ENCODE peak calls at places on chromosomes 11 and 22, in seven cellular contexts. One of them, this sample, is unnamed.

GRCh38 chr11:1889941-1890855 is 1.5 kb downstream of the PRR33 start:
- DNase-seq in cardiac muscle cell: no peak
- DNase-seq in neural crest cell: no peak
- DNase-seq in non-pigmented ciliary epithelial cell: no peak
- DNase-seq in NCI-H2107: no peak
- DNase-seq in Right ventricle myocardium superior: no peak
- DNase-seq in HT1080: no peak
- DNase-seq in this sample: no peak

GRCh38 chr11:94719864-94720263 is 48.3 kb upstream of the AMOTL1 start:
- DNase-seq in cardiac muscle cell: no peak
- DNase-seq in neural crest cell: no peak
- DNase-seq in non-pigmented ciliary epithelial cell: no peak
- DNase-seq in NCI-H2107: no peak
- DNase-seq in Right ventricle myocardium superior: no peak
- DNase-seq in HT1080: no peak
- DNase-seq in this sample: no peak

GRCh38 chr11:113587318-113587739 is 112.1 kb upstream of the DRD2 start:
- DNase-seq in cardiac muscle cell: no peak
- DNase-seq in neural crest cell: no peak
- DNase-seq in non-pigmented ciliary epithelial cell: no peak
- DNase-seq in NCI-H2107: no peak
- DNase-seq in Right ventricle myocardium superior: no peak
- DNase-seq in HT1080: peak; percentile 81
- DNase-seq in this sample: no peak

GRCh38 chr11:128610765-128611617 is 23.6 kb upstream of the ETS1 start:
- DNase-seq in cardiac muscle cell: no peak
- DNase-seq in neural crest cell: no peak
- DNase-seq in non-pigmented ciliary epithelial cell: no peak
- DNase-seq in NCI-H2107: no peak
- DNase-seq in Right ventricle myocardium superior: no peak
- DNase-seq in HT1080: no peak
- DNase-seq in this sample: no peak

GRCh38 chr11:952406-953385 is 27.0 kb downstream of the AP2A2 start:
- DNase-seq in cardiac muscle cell: peak; percentile 38
- DNase-seq in neural crest cell: no peak
- DNase-seq in non-pigmented ciliary epithelial cell: no peak
- DNase-seq in NCI-H2107: no peak
- DNase-seq in Right ventricle myocardium superior: no peak
- DNase-seq in HT1080: no peak
- DNase-seq in this sample: no peak

GRCh38 chr11:60482361-60482760 is 10.2 kb upstream of the MS4A12 start:
- DNase-seq in cardiac muscle cell: no peak
- DNase-seq in neural crest cell: no peak
- DNase-seq in non-pigmented ciliary epithelial cell: no peak
- DNase-seq in NCI-H2107: no peak
- DNase-seq in Right ventricle myocardium superior: no peak
- DNase-seq in HT1080: no peak
- DNase-seq in this sample: no peak

GRCh38 chr22:35301370-35301874 is 1.7 kb downstream of the TOM1 start:
- DNase-seq in cardiac muscle cell: no peak
- DNase-seq in neural crest cell: no peak
- DNase-seq in non-pigmented ciliary epithelial cell: peak; percentile 89
- DNase-seq in NCI-H2107: no peak
- DNase-seq in Right ventricle myocardium superior: peak; percentile 51
- DNase-seq in HT1080: peak; percentile 54
- DNase-seq in this sample: no peak

GRCh38 chr11:2775626-2776350 is 76.0 kb upstream of the KCNQ1OT1 start:
- DNase-seq in cardiac muscle cell: no peak
- DNase-seq in neural crest cell: peak; percentile 1
- DNase-seq in non-pigmented ciliary epithelial cell: no peak
- DNase-seq in NCI-H2107: no peak
- DNase-seq in Right ventricle myocardium superior: peak; percentile 26
- DNase-seq in HT1080: no peak
- DNase-seq in this sample: no peak

GRCh38 chr11:72627594-72628281 is 46.5 kb downstream of the PDE2A start:
- DNase-seq in cardiac muscle cell: no peak
- DNase-seq in neural crest cell: no peak
- DNase-seq in non-pigmented ciliary epithelial cell: no peak
- DNase-seq in NCI-H2107: no peak
- DNase-seq in Right ventricle myocardium superior: peak; percentile 66
- DNase-seq in HT1080: no peak
- DNase-seq in this sample: no peak

GRCh38 chr11:129146196-129146595 is 45.9 kb downstream of the ARHGAP32 start:
- DNase-seq in cardiac muscle cell: no peak
- DNase-seq in neural crest cell: no peak
- DNase-seq in non-pigmented ciliary epithelial cell: no peak
- DNase-seq in NCI-H2107: no peak
- DNase-seq in Right ventricle myocardium superior: no peak
- DNase-seq in HT1080: no peak
- DNase-seq in this sample: no peak

GRCh38 chr11:64223001-64223651 is 2.9 kb downstream of the TRPT1 start:
- DNase-seq in cardiac muscle cell: no peak
- DNase-seq in neural crest cell: no peak
- DNase-seq in non-pigmented ciliary epithelial cell: no peak
- DNase-seq in NCI-H2107: no peak
- DNase-seq in Right ventricle myocardium superior: no peak
- DNase-seq in HT1080: no peak
- DNase-seq in this sample: no peak

GRCh38 chr11:6818967-6819366 is 19.5 kb upstream of the OR6A2 start:
- DNase-seq in cardiac muscle cell: no peak
- DNase-seq in neural crest cell: no peak
- DNase-seq in non-pigmented ciliary epithelial cell: no peak
- DNase-seq in NCI-H2107: no peak
- DNase-seq in Right ventricle myocardium superior: no peak
- DNase-seq in HT1080: no peak
- DNase-seq in this sample: no peak

GRCh38 chr11:67732045-67732787 is 57.8 kb upstream of the ALDH3B2 start:
- DNase-seq in cardiac muscle cell: peak; percentile 46
- DNase-seq in neural crest cell: no peak
- DNase-seq in non-pigmented ciliary epithelial cell: no peak
- DNase-seq in NCI-H2107: no peak
- DNase-seq in Right ventricle myocardium superior: no peak
- DNase-seq in HT1080: peak; percentile 6
- DNase-seq in this sample: peak; percentile 74

GRCh38 chr22:40396882-40397281 is 26.5 kb downstream of the SGSM3 start:
- DNase-seq in cardiac muscle cell: no peak
- DNase-seq in neural crest cell: no peak
- DNase-seq in non-pigmented ciliary epithelial cell: peak; percentile 48
- DNase-seq in NCI-H2107: no peak
- DNase-seq in Right ventricle myocardium superior: no peak
- DNase-seq in HT1080: peak; percentile 70
- DNase-seq in this sample: peak; percentile 68

GRCh38 chr11:46390331-46391171 is 1.0 kb downstream of the CHRM4 start:
- DNase-seq in cardiac muscle cell: no peak
- DNase-seq in neural crest cell: no peak
- DNase-seq in non-pigmented ciliary epithelial cell: no peak
- DNase-seq in NCI-H2107: no peak
- DNase-seq in Right ventricle myocardium superior: no peak
- DNase-seq in HT1080: no peak
- DNase-seq in this sample: no peak

GRCh38 chr11:1534682-1535081 is 37.4 kb downstream of the DUSP8 start:
- DNase-seq in cardiac muscle cell: no peak
- DNase-seq in neural crest cell: no peak
- DNase-seq in non-pigmented ciliary epithelial cell: no peak
- DNase-seq in NCI-H2107: no peak
- DNase-seq in Right ventricle myocardium superior: no peak
- DNase-seq in HT1080: no peak
- DNase-seq in this sample: no peak

GRCh38 chr11:36254739-36255138 is 34.5 kb downstream of the COMMD9 start:
- DNase-seq in cardiac muscle cell: no peak
- DNase-seq in neural crest cell: no peak
- DNase-seq in non-pigmented ciliary epithelial cell: no peak
- DNase-seq in NCI-H2107: no peak
- DNase-seq in Right ventricle myocardium superior: no peak
- DNase-seq in HT1080: peak; percentile 29
- DNase-seq in this sample: no peak

GRCh38 chr22:38802671-38803121 is 8.8 kb upstream of the DNAL4 start:
- DNase-seq in cardiac muscle cell: no peak
- DNase-seq in neural crest cell: no peak
- DNase-seq in non-pigmented ciliary epithelial cell: peak; percentile 82
- DNase-seq in NCI-H2107: no peak
- DNase-seq in Right ventricle myocardium superior: peak; percentile 50
- DNase-seq in HT1080: peak; percentile 82
- DNase-seq in this sample: no peak

GRCh38 chr11:124758355-124759267 is 3.5 kb downstream of the ESAM start:
- DNase-seq in cardiac muscle cell: peak; percentile 91
- DNase-seq in neural crest cell: peak; percentile 75
- DNase-seq in non-pigmented ciliary epithelial cell: no peak
- DNase-seq in NCI-H2107: no peak
- DNase-seq in Right ventricle myocardium superior: peak; percentile 86
- DNase-seq in HT1080: no peak
- DNase-seq in this sample: peak; percentile 84

GRCh38 chr11:96426356-96427103 is 36.7 kb downstream of the JRKL start:
- DNase-seq in cardiac muscle cell: peak; percentile 55
- DNase-seq in neural crest cell: no peak
- DNase-seq in non-pigmented ciliary epithelial cell: peak; percentile 18
- DNase-seq in NCI-H2107: peak; percentile 6
- DNase-seq in Right ventricle myocardium superior: no peak
- DNase-seq in HT1080: peak; percentile 52
- DNase-seq in this sample: no peak

GRCh38 chr11:134646561-134646960 is 234.5 kb upstream of the B3GAT1 start:
- DNase-seq in cardiac muscle cell: no peak
- DNase-seq in neural crest cell: no peak
- DNase-seq in non-pigmented ciliary epithelial cell: no peak
- DNase-seq in NCI-H2107: no peak
- DNase-seq in Right ventricle myocardium superior: no peak
- DNase-seq in HT1080: no peak
- DNase-seq in this sample: no peak

GRCh38 chr11:40338739-40339138 is 1120.7 kb downstream of the LRRC4C start:
- DNase-seq in cardiac muscle cell: no peak
- DNase-seq in neural crest cell: no peak
- DNase-seq in non-pigmented ciliary epithelial cell: peak; percentile 51
- DNase-seq in NCI-H2107: no peak
- DNase-seq in Right ventricle myocardium superior: no peak
- DNase-seq in HT1080: peak; percentile 84
- DNase-seq in this sample: no peak

GRCh38 chr22:33438273-33438672 is 380.1 kb upstream of the SYN3 start:
- DNase-seq in cardiac muscle cell: no peak
- DNase-seq in neural crest cell: no peak
- DNase-seq in non-pigmented ciliary epithelial cell: peak; percentile 17
- DNase-seq in NCI-H2107: no peak
- DNase-seq in Right ventricle myocardium superior: no peak
- DNase-seq in HT1080: peak; percentile 89
- DNase-seq in this sample: no peak

GRCh38 chr11:12771875-12772274 is 97.7 kb downstream of the TEAD1 start:
- DNase-seq in cardiac muscle cell: no peak
- DNase-seq in neural crest cell: no peak
- DNase-seq in non-pigmented ciliary epithelial cell: no peak
- DNase-seq in NCI-H2107: no peak
- DNase-seq in Right ventricle myocardium superior: no peak
- DNase-seq in HT1080: peak; percentile 17
- DNase-seq in this sample: no peak

GRCh38 chr11:32829680-32830412 is at the start of gene PRRG4:
- DNase-seq in cardiac muscle cell: peak; percentile 62
- DNase-seq in neural crest cell: peak; percentile 23
- DNase-seq in non-pigmented ciliary epithelial cell: no peak
- DNase-seq in NCI-H2107: peak; percentile 62
- DNase-seq in Right ventricle myocardium superior: peak; percentile 83
- DNase-seq in HT1080: peak; percentile 31
- DNase-seq in this sample: peak; percentile 59

GRCh38 chr11:59555601-59556114 is 44.3 kb downstream of the OR4D9 start:
- DNase-seq in cardiac muscle cell: no peak
- DNase-seq in neural crest cell: no peak
- DNase-seq in non-pigmented ciliary epithelial cell: no peak
- DNase-seq in NCI-H2107: no peak
- DNase-seq in Right ventricle myocardium superior: no peak
- DNase-seq in HT1080: no peak
- DNase-seq in this sample: no peak

GRCh38 chr22:28829358-28830181 is 29.2 kb upstream of the XBP1 start:
- DNase-seq in cardiac muscle cell: peak; percentile 75
- DNase-seq in neural crest cell: peak; percentile 75
- DNase-seq in non-pigmented ciliary epithelial cell: peak; percentile 36
- DNase-seq in NCI-H2107: no peak
- DNase-seq in Right ventricle myocardium superior: peak; percentile 82
- DNase-seq in HT1080: peak; percentile 53
- DNase-seq in this sample: peak; percentile 12

GRCh38 chr11:109993786-109994185 is 99.4 kb upstream of the ZC3H12C start:
- DNase-seq in cardiac muscle cell: no peak
- DNase-seq in neural crest cell: no peak
- DNase-seq in non-pigmented ciliary epithelial cell: no peak
- DNase-seq in NCI-H2107: no peak
- DNase-seq in Right ventricle myocardium superior: no peak
- DNase-seq in HT1080: no peak
- DNase-seq in this sample: no peak

GRCh38 chr11:18108254-18108653 is 2.4 kb upstream of the SAAL1 start:
- DNase-seq in cardiac muscle cell: no peak
- DNase-seq in neural crest cell: no peak
- DNase-seq in non-pigmented ciliary epithelial cell: no peak
- DNase-seq in NCI-H2107: no peak
- DNase-seq in Right ventricle myocardium superior: no peak
- DNase-seq in HT1080: no peak
- DNase-seq in this sample: no peak

GRCh38 chr22:30425616-30426394 is at the start of gene MTFP1:
- DNase-seq in cardiac muscle cell: peak; percentile 84
- DNase-seq in neural crest cell: peak; percentile 63
- DNase-seq in non-pigmented ciliary epithelial cell: no peak
- DNase-seq in NCI-H2107: no peak
- DNase-seq in Right ventricle myocardium superior: peak; percentile 73
- DNase-seq in HT1080: peak; percentile 69
- DNase-seq in this sample: peak; percentile 11

GRCh38 chr11:2990617-2991476 is 1.3 kb downstream of the NAP1L4 start:
- DNase-seq in cardiac muscle cell: peak; percentile 30
- DNase-seq in neural crest cell: no peak
- DNase-seq in non-pigmented ciliary epithelial cell: no peak
- DNase-seq in NCI-H2107: no peak
- DNase-seq in Right ventricle myocardium superior: no peak
- DNase-seq in HT1080: peak; percentile 20
- DNase-seq in this sample: no peak

GRCh38 chr11:45180158-45180887 is 33.9 kb downstream of the PRDM11 start:
- DNase-seq in cardiac muscle cell: peak; percentile 75
- DNase-seq in neural crest cell: peak; percentile 36
- DNase-seq in non-pigmented ciliary epithelial cell: no peak
- DNase-seq in NCI-H2107: no peak
- DNase-seq in Right ventricle myocardium superior: peak; percentile 68
- DNase-seq in HT1080: peak; percentile 11
- DNase-seq in this sample: no peak

GRCh38 chr22:43262990-43263644 is 76.2 kb upstream of the TTLL12 start:
- DNase-seq in cardiac muscle cell: no peak
- DNase-seq in neural crest cell: peak; percentile 23
- DNase-seq in non-pigmented ciliary epithelial cell: no peak
- DNase-seq in NCI-H2107: no peak
- DNase-seq in Right ventricle myocardium superior: no peak
- DNase-seq in HT1080: no peak
- DNase-seq in this sample: no peak

GRCh38 chr22:45505991-45506743 is 3.5 kb downstream of the FBLN1 start:
- DNase-seq in cardiac muscle cell: no peak
- DNase-seq in neural crest cell: no peak
- DNase-seq in non-pigmented ciliary epithelial cell: no peak
- DNase-seq in NCI-H2107: no peak
- DNase-seq in Right ventricle myocardium superior: no peak
- DNase-seq in HT1080: no peak
- DNase-seq in this sample: no peak

GRCh38 chr22:30017375-30017774 is 62.9 kb upstream of the HORMAD2 start:
- DNase-seq in cardiac muscle cell: no peak
- DNase-seq in neural crest cell: no peak
- DNase-seq in non-pigmented ciliary epithelial cell: no peak
- DNase-seq in NCI-H2107: no peak
- DNase-seq in Right ventricle myocardium superior: no peak
- DNase-seq in HT1080: no peak
- DNase-seq in this sample: no peak

GRCh38 chr11:37946155-37946766 is 1348.2 kb upstream of the RAG2 start:
- DNase-seq in cardiac muscle cell: peak; percentile 42
- DNase-seq in neural crest cell: peak; percentile 30
- DNase-seq in non-pigmented ciliary epithelial cell: peak; percentile 5
- DNase-seq in NCI-H2107: no peak
- DNase-seq in Right ventricle myocardium superior: no peak
- DNase-seq in HT1080: peak; percentile 38
- DNase-seq in this sample: no peak

GRCh38 chr22:27370281-27370680 is 431.3 kb downstream of the MN1 start:
- DNase-seq in cardiac muscle cell: no peak
- DNase-seq in neural crest cell: no peak
- DNase-seq in non-pigmented ciliary epithelial cell: no peak
- DNase-seq in NCI-H2107: no peak
- DNase-seq in Right ventricle myocardium superior: no peak
- DNase-seq in HT1080: peak; percentile 12
- DNase-seq in this sample: no peak